ENCODE peak calls at places on chromosome 22, in seven cellular contexts. S is PC-3, Q is GM23338, U is neural progenitor cell, R is MM.1S, E is GM23248, Y is hepatocyte. W is an unnamed sample.

GRCh38 chr22:17969732-17970131 is 54.6 kb downstream of the MICAL3 start:
- DNase-seq in E (peak), S (peak), Y (peak), Q (no peak), R (no peak), U (no peak), W (no peak)

GRCh38 chr22:26573026-26573662 is 16.8 kb downstream of the TPST2 start:
- DNase-seq in S (no peak), R (no peak), E (no peak), Y (no peak), U (no peak), Q (no peak), W (no peak)

GRCh38 chr22:24155597-24156145 is 25.6 kb upstream of the SUSD2 start:
- DNase-seq in Q (peak), Y (peak), S (peak), E (peak), R (peak), U (peak), W (peak)

GRCh38 chr22:22452211-22452610 is 56.3 kb downstream of the ZNF280B start:
- DNase-seq in U (no peak), Q (no peak), Y (no peak), E (no peak), R (no peak), S (no peak), W (no peak)

GRCh38 chr22:50337262-50338041 is 5.7 kb upstream of the PPP6R2 start:
- DNase-seq in U (no peak), Q (no peak), S (no peak), R (no peak), E (no peak), Y (no peak), W (no peak)

GRCh38 chr22:41931701-41932269 is 5.2 kb upstream of the TNFRSF13C start:
- DNase-seq in Q (no peak), Y (no peak), S (no peak), R (no peak), E (no peak), U (no peak), W (peak)

GRCh38 chr22:23608583-23608982 is 23.5 kb downstream of the DRICH1 start:
- DNase-seq in S (peak), R (no peak), Y (peak), U (peak), Q (peak), E (peak), W (no peak)

GRCh38 chr22:40679249-40679963 is at the start of gene MCHR1:
- DNase-seq in Y (peak), R (no peak), E (peak), U (peak), Q (no peak), S (no peak), W (no peak)

GRCh38 chr22:35629406-35630234 is 12.5 kb upstream of the MB start:
- DNase-seq in S (peak), R (peak), Q (peak), E (peak), Y (peak), U (no peak), W (peak)

GRCh38 chr22:26556904-26557303 is 33.0 kb downstream of the TPST2 start:
- DNase-seq in Y (no peak), S (no peak), R (no peak), E (no peak), U (no peak), Q (no peak), W (no peak)

GRCh38 chr22:42515896-42516295 is 3.7 kb downstream of the RRP7A start:
- DNase-seq in R (no peak), Y (no peak), E (no peak), Q (no peak), S (no peak), U (no peak), W (no peak)

GRCh38 chr22:45218974-45219373 is 21.7 kb downstream of the KIAA0930 start:
- DNase-seq in R (no peak), Y (no peak), U (no peak), E (no peak), S (no peak), Q (no peak), W (peak)

GRCh38 chr22:35467788-35468187 is 67.8 kb downstream of the MCM5 start:
- DNase-seq in S (no peak), U (peak), E (peak), R (no peak), Y (no peak), Q (peak), W (no peak)

GRCh38 chr22:30876221-30876751 is 92.3 kb downstream of the MORC2 start:
- DNase-seq in Y (no peak), Q (no peak), S (no peak), E (no peak), R (no peak), U (no peak), W (no peak)

GRCh38 chr22:22721681-22722309 is 77.4 kb downstream of the GGTLC2 start:
- DNase-seq in S (peak), U (no peak), R (no peak), Q (no peak), E (peak), Y (peak), W (no peak)

GRCh38 chr22:17845340-17845739 is 71.1 kb upstream of the BID start:
- DNase-seq in Q (no peak), E (no peak), U (no peak), S (no peak), Y (no peak), R (no peak), W (no peak)

GRCh38 chr22:40720538-40721256 is 41.4 kb downstream of the MCHR1 start:
- DNase-seq in Y (no peak), Q (no peak), R (no peak), E (peak), S (no peak), U (no peak), W (no peak)

GRCh38 chr22:50581950-50582561 is 593 bp downstream of the CHKB start:
- DNase-seq in U (no peak), R (peak), S (no peak), Y (no peak), E (peak), Q (no peak), W (peak)

GRCh38 chr22:27124336-27125023 is 467.1 kb downstream of the MIAT start:
- DNase-seq in S (no peak), Q (no peak), R (no peak), Y (no peak), U (no peak), E (peak), W (no peak)

GRCh38 chr22:50576070-50576469 is 2.2 kb downstream of the CPT1B start:
- DNase-seq in R (no peak), Q (peak), Y (no peak), E (peak), S (peak), U (peak), W (no peak)

GRCh38 chr22:22556578-22556977 is 2.5 kb downstream of the PRAME start:
- DNase-seq in E (no peak), Y (no peak), Q (no peak), S (no peak), R (no peak), U (no peak), W (no peak)

DNA sequence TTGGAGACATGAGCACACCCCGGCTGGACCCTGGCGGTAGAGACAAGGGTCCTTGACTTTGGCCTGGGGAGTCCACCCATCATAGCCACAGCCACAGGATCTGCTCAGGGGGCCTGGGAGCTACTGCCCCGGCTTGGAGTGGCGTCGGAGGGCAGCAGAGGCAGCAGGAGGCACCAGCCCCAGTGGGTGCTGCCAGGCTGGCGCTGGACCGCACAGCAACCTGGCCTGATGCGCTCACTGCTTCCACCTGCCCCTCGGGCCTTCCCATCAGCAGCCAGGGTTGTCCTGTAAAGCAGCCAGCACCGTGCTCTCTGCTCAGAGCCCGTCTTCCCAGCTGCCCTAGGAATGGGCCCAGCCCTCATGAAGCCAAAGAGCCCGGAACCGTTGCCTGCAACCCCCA is 21.9 kb downstream of the SULT4A1 start:
- DNase-seq in S (no peak), Q (no peak), U (no peak), R (no peak), Y (no peak), E (no peak), W (no peak)
- TF ChIP-seq EZH2phosphoT487 in S (no peak), Q (no peak), U (no peak), R (no peak), Y (no peak), E (no peak), W (no peak)

GRCh38 chr22:19962909-19963806 is 21.5 kb upstream of the TXNRD2 start:
- DNase-seq in E (peak), R (no peak), Q (peak), S (peak), U (no peak), Y (peak), W (no peak)
- TF ChIP-seq EZH2phosphoT487 in E (no peak), R (no peak), Q (no peak), S (no peak), U (no peak), Y (no peak), W (no peak)

GRCh38 chr22:29606320-29606719 is 2.9 kb downstream of the NF2 start:
- DNase-seq in U (no peak), Q (peak), E (no peak), R (no peak), S (no peak), Y (no peak), W (no peak)
- TF ChIP-seq EZH2phosphoT487 in U (no peak), Q (no peak), E (no peak), R (no peak), S (no peak), Y (no peak), W (no peak)

GRCh38 chr22:28884754-28885375 is 1.5 kb downstream of the ZNRF3 start:
- DNase-seq in Y (no peak), U (peak), E (no peak), Q (peak), S (peak), R (no peak), W (no peak)

GRCh38 chr22:28883657-28883916 is 215 bp downstream of the ZNRF3 start:
- DNase-seq in E (no peak), S (no peak), Q (no peak), R (no peak), Y (no peak), U (no peak), W (no peak)

GRCh38 chr22:28883917-28884753 is 763 bp downstream of the ZNRF3 start:
- DNase-seq in R (peak), Y (peak), Q (peak), E (peak), U (peak), S (peak), W (peak)

GRCh38 chr22:28882878-28883656 is at the start of gene ZNRF3:
- DNase-seq in S (peak), Y (peak), Q (peak), U (peak), R (peak), E (peak), W (peak)

GRCh38 chr22:28882545-28882877 is 861 bp upstream of the ZNRF3 start:
- DNase-seq in U (no peak), Q (peak), R (peak), Y (peak), E (peak), S (no peak), W (peak)
- TF ChIP-seq EZH2phosphoT487 in U (no peak), Q (no peak), R (no peak), Y (no peak), E (no peak), S (no peak), W (no peak)

DNA sequence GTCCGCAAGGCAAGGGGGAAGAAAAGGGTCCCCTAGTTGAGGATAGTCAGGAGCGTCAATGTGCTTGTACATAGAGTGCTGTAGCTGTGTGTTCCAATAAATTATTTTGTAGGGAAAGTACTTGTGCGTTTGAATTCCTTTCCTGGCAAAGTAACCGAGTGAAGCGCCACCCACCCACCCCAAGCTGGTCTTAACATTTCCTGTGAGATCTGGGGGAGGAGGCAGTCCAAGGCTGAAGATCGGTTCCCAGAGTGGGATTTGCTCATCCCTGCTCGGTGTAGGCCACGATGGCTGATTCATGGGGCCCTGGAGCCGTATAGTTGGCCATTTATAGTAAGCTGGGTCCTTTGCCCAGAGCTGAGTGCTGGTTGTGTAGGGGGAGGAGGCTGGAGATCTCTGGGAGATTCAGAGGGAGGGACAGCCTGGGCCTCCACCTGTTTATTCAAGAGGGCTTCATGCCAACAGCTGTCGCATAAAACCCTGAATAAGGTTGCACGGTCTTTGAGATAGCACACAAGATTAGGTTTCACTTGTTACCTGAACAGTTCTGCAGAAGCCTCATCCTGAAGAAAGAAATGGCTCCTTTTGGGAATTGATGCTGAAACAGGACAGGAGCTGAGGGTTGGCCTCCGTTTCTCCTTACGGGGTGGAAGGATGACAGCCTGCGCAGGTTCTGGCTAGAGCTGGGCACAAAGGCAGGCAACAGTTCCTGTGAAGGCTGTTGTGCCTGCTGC is 2.4 kb downstream of the ATF4 start:
- DNase-seq in R (no peak), Y (no peak), U (peak), Q (no peak), E (peak), S (peak), W (peak)
- TF ChIP-seq EZH2phosphoT487 in R (no peak), Y (no peak), U (no peak), Q (no peak), E (no peak), S (no peak), W (no peak)

GRCh38 chr22:49011379-49011768 is 816.3 kb downstream of the BRD1 start:
- DNase-seq in S (no peak), R (no peak), U (no peak), E (no peak), Q (no peak), Y (no peak), W (no peak)
- TF ChIP-seq EZH2phosphoT487 in S (no peak), R (no peak), U (no peak), E (no peak), Q (no peak), Y (no peak), W (no peak)

GRCh38 chr22:25182131-25183110 is 17.2 kb upstream of the CRYBB3 start:
- DNase-seq in S (no peak), Y (no peak), E (peak), Q (no peak), R (no peak), U (no peak), W (no peak)

GRCh38 chr22:25186140-25186539 is 13.5 kb upstream of the CRYBB3 start:
- DNase-seq in S (no peak), U (no peak), E (no peak), Y (no peak), Q (no peak), R (no peak), W (no peak)

GRCh38 chr22:25187469-25187868 is 12.2 kb upstream of the CRYBB3 start:
- DNase-seq in Y (no peak), U (no peak), Q (no peak), E (no peak), S (no peak), R (no peak), W (no peak)

GRCh38 chr22:25183959-25184619 is 15.6 kb upstream of the CRYBB3 start:
- DNase-seq in R (no peak), U (no peak), S (no peak), E (no peak), Y (no peak), Q (no peak), W (no peak)
- TF ChIP-seq EZH2phosphoT487 in R (no peak), U (no peak), S (no peak), E (no peak), Y (no peak), Q (no peak), W (no peak)

GRCh38 chr22:46251816-46252380 is 1.8 kb upstream of the CDPF1 start:
- DNase-seq in S (no peak), Y (no peak), R (no peak), E (no peak), Q (no peak), U (no peak), W (no peak)

GRCh38 chr22:46247443-46247975 is 2.6 kb downstream of the CDPF1 start:
- DNase-seq in E (no peak), U (no peak), S (no peak), R (no peak), Q (no peak), Y (no peak), W (no peak)

GRCh38 chr22:46250035-46250782 is at the start of gene CDPF1:
- DNase-seq in R (peak), Q (peak), Y (peak), U (peak), E (peak), S (peak), W (peak)

GRCh38 chr22:46251266-46251665 is 1.2 kb upstream of the CDPF1 start:
- DNase-seq in Y (no peak), R (no peak), S (no peak), Q (no peak), E (peak), U (no peak), W (no peak)

GRCh38 chr22:46250783-46251125 is 661 bp upstream of the CDPF1 start:
- DNase-seq in U (no peak), Q (peak), R (no peak), Y (no peak), S (no peak), E (peak), W (peak)
- TF ChIP-seq EZH2phosphoT487 in U (no peak), Q (no peak), R (no peak), Y (no peak), S (no peak), E (no peak), W (no peak)

GRCh38 chr22:32444068-32444467 is 20.2 kb downstream of the BPIFC start:
- DNase-seq in E (no peak), U (peak), Q (peak), S (peak), Y (peak), R (peak), W (peak)
- TF ChIP-seq EZH2phosphoT487 in E (no peak), U (no peak), Q (no peak), S (no peak), Y (no peak), R (no peak), W (no peak)

GRCh38 chr22:37502342-37503182 is 16.4 kb upstream of the MFNG start:
- DNase-seq in Y (peak), E (no peak), S (peak), U (no peak), R (no peak), Q (no peak), W (no peak)

GRCh38 chr22:37505565-37505964 is 13.7 kb downstream of the CARD10 start:
- DNase-seq in Y (no peak), Q (no peak), E (no peak), U (no peak), S (no peak), R (no peak), W (no peak)

GRCh38 chr22:37503183-37503683 is 16.0 kb downstream of the CARD10 start:
- DNase-seq in Y (no peak), R (no peak), E (no peak), S (no peak), Q (no peak), U (no peak), W (no peak)

GRCh38 chr22:37504964-37505363 is 14.3 kb downstream of the CARD10 start:
- DNase-seq in S (no peak), Y (no peak), R (no peak), U (no peak), Q (no peak), E (no peak), W (no peak)

DNA sequence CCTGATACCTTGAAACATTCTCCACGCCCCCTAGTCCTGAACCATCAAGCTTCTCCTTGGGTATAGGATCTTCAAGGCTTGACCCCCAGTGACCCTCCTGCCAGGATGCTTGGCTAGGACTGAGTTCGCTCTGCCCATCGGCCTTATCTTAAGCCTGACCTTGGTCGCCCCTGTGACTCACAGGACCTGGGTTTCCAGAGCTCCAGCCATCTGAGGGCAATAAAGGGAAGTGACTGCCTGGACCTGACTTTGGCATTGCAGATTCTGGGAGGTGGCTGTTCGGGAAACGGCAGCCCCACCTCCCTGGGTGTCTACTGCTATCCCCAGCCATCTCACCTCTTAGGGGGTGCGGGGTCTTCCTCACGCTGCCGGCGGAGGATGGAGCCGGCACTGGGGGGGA is 15.4 kb downstream of the CARD10 start:
- DNase-seq in Y (peak), U (no peak), S (no peak), R (no peak), Q (no peak), E (no peak), W (no peak)
- TF ChIP-seq EZH2phosphoT487 in Y (no peak), U (no peak), S (no peak), R (no peak), Q (no peak), E (no peak), W (no peak)